ENCODE peak calls at places on chromosomes 6 and 20, in five cellular contexts. S is stimulated activated CD8-positive, alpha-beta memory T cell treated with anti-CD3 and anti-CD28 coated beads, Interleukin-4, amount 100 ng/mL, for 4 hours; P is activated T-cell treated with anti-CD3 and anti-CD28 coated beads, Interleukin-2, amount 50 U/mL, for 72 hours; L is effector CD4-positive, alpha-beta T cell; N is left ventricle myocardium superior. B is an unnamed sample.

GRCh38 chr6:21340563-21340962 is 253.0 kb upstream of the SOX4 start:
- DNase-seq in L (no peak), S (no peak), N (no peak), P (no peak), B (no peak)

GRCh38 chr6:29051680-29052079 is 6.7 kb upstream of the OR2W1 start:
- DNase-seq in N (no peak), L (no peak), P (no peak), S (no peak), B (no peak)

GRCh38 chr6:49915035-49915434 is 48.7 kb upstream of the CRISP1 start:
- DNase-seq in P (no peak), L (no peak), N (peak), S (no peak), B (no peak)

GRCh38 chr20:63577317-63577894 is 3.4 kb upstream of the HELZ2 start:
- DNase-seq in S (no peak), P (no peak), L (no peak), N (peak), B (no peak)

GRCh38 chr6:160971151-160971550 is 20.4 kb upstream of the MAP3K4 start:
- DNase-seq in L (no peak), S (no peak), P (no peak), N (no peak), B (no peak)

GRCh38 chr20:2246081-2246491 is 49.7 kb upstream of the TGM3 start:
- DNase-seq in N (no peak), P (no peak), L (no peak), S (no peak), B (no peak)

GRCh38 chr20:41594514-41595322 is 23.5 kb downstream of the CHD6 start:
- DNase-seq in L (no peak), N (no peak), S (no peak), P (no peak), B (no peak)

GRCh38 chr20:1388706-1389483 is 4.0 kb downstream of the FKBP1A start:
- DNase-seq in S (no peak), P (no peak), L (no peak), N (peak), B (no peak)

GRCh38 chr6:168150551-168151444 is 71.8 kb upstream of the FRMD1 start:
- DNase-seq in S (no peak), N (no peak), L (no peak), P (no peak), B (no peak)

GRCh38 chr6:110593637-110594036 is 117.2 kb upstream of the SLC22A16 start:
- DNase-seq in P (no peak), L (no peak), N (no peak), S (no peak), B (no peak)

GRCh38 chr6:144816936-144817335 is 531.8 kb downstream of the UTRN start:
- DNase-seq in S (no peak), N (no peak), P (no peak), L (no peak), B (no peak)

GRCh38 chr6:125717120-125717731 is 32.2 kb upstream of the HEY2 start:
- DNase-seq in S (no peak), P (no peak), L (no peak), N (no peak), B (no peak)

GRCh38 chr20:53628076-53628475 is 34.4 kb upstream of the ZNF217 start:
- DNase-seq in N (no peak), P (no peak), S (no peak), L (no peak), B (no peak)

B was measured in naive thymus-derived CD8-positive, alpha-beta T cell.